ENCODE peak calls at places on chromosomes 5 and 9, in nine cellular contexts. Z is A549, B is OCI-LY7, S is H1, D is breast epithelium, R is neural progenitor cell, U is LNCaP clone FGC, K is astrocyte of the spinal cord, L is brain microvascular endothelial cell. X is an unnamed sample.

GRCh38 chr9:98099898-98100297 is 19.1 kb downstream of the TRIM14 start:
- DNase-seq in B (peak), S (no peak), R (no peak), U (peak), L (no peak), K (no peak), D (no peak), Z (no peak), X (no peak)

GRCh38 chr5:134374234-134374633 is 2.9 kb downstream of the UBE2B start:
- DNase-seq in B (peak), U (no peak), D (no peak), Z (no peak), K (no peak), R (no peak), L (no peak), S (no peak), X (no peak)

GRCh38 chr9:88786291-88787054 is 204.8 kb upstream of the S1PR3 start:
- DNase-seq in U (no peak), D (no peak), K (no peak), R (no peak), S (no peak), L (no peak), B (no peak), Z (no peak), X (no peak)

GRCh38 chr9:112174223-112174964 is 703 bp downstream of the SUSD1 start:
- DNase-seq in Z (peak), L (no peak), S (no peak), D (no peak), B (no peak), U (no peak), R (peak), K (peak), X (no peak)

GRCh38 chr5:3123763-3124157 is 372.3 kb upstream of the IRX2 start:
- DNase-seq in R (no peak), B (no peak), U (no peak), S (no peak), K (no peak), Z (no peak), D (no peak), L (no peak), X (no peak)

GRCh38 chr5:54589786-54590185 is 72.2 kb downstream of the SNX18 start:
- DNase-seq in K (no peak), R (no peak), L (no peak), U (no peak), Z (no peak), B (no peak), S (no peak), D (no peak), X (no peak)

GRCh38 chr9:84966876-84967830 is 297.6 kb downstream of the NTRK2 start:
- DNase-seq in Z (no peak), D (no peak), U (no peak), S (peak), B (no peak), L (no peak), K (no peak), R (peak), X (no peak)

GRCh38 chr9:92097997-92098482 is 17.2 kb downstream of the SPTLC1 start:
- DNase-seq in S (peak), R (no peak), B (no peak), U (no peak), K (peak), L (peak), Z (no peak), D (peak), X (peak)

GRCh38 chr5:127565586-127566270 is 48.3 kb downstream of the PRRC1 start:
- DNase-seq in D (no peak), B (no peak), R (no peak), K (no peak), Z (no peak), L (no peak), S (no peak), U (no peak), X (no peak)

GRCh38 chr9:88803551-88804288 is 187.5 kb upstream of the S1PR3 start:
- DNase-seq in S (no peak), R (no peak), U (no peak), D (no peak), Z (no peak), B (no peak), L (no peak), K (no peak), X (no peak)

GRCh38 chr9:23545728-23546127 is 280.3 kb downstream of the ELAVL2 start:
- DNase-seq in Z (no peak), R (no peak), D (no peak), U (no peak), K (no peak), S (no peak), L (no peak), B (no peak), X (no peak)

GRCh38 chr5:132383261-132383660 is 13.8 kb downstream of the SLC22A5 start:
- DNase-seq in B (no peak), U (peak), S (no peak), R (no peak), L (no peak), K (no peak), D (no peak), Z (no peak), X (no peak)

GRCh38 chr9:128807827-128808226 is 10.5 kb upstream of the ENDOG start:
- DNase-seq in R (no peak), B (no peak), Z (no peak), S (no peak), U (no peak), K (no peak), D (no peak), L (no peak), X (no peak)

GRCh38 chr9:85738509-85738908 is 3.2 kb downstream of the AGTPBP1 start:
- DNase-seq in R (peak), S (no peak), U (no peak), L (no peak), D (no peak), K (no peak), Z (no peak), B (no peak), X (no peak)

GRCh38 chr5:181069767-181070491 is 29.9 kb downstream of the BTNL9 start:
- DNase-seq in R (peak), K (no peak), D (no peak), B (no peak), S (no peak), L (no peak), U (no peak), Z (no peak), X (no peak)

GRCh38 chr5:168159425-168159824 is 132.0 kb upstream of the WWC1 start:
- DNase-seq in D (no peak), R (peak), Z (no peak), B (peak), L (no peak), S (no peak), K (no peak), U (peak), X (no peak)

GRCh38 chr9:29349050-29349449 is 1775.8 kb upstream of the C9orf72 start:
- DNase-seq in Z (no peak), L (no peak), K (peak), R (no peak), U (no peak), D (no peak), S (no peak), B (no peak), X (no peak)

GRCh38 chr5:1443145-1443543 is 2.1 kb downstream of the SLC6A3 start:
- DNase-seq in D (no peak), Z (no peak), K (no peak), U (no peak), B (no peak), R (no peak), S (no peak), L (no peak), X (no peak)

GRCh38 chr5:76742586-76742985 is 26.7 kb downstream of the F2R start:
- DNase-seq in U (no peak), Z (no peak), B (no peak), D (no peak), R (no peak), S (no peak), L (peak), K (no peak), X (no peak)

GRCh38 chr5:120122711-120123110 is 341.4 kb upstream of the PRR16 start:
- DNase-seq in U (no peak), L (no peak), S (no peak), K (peak), Z (no peak), B (no peak), D (no peak), R (no peak), X (no peak)

GRCh38 chr9:21873540-21874221 is 71.2 kb downstream of the MTAP start:
- DNase-seq in S (no peak), B (no peak), L (peak), D (no peak), U (no peak), K (peak), Z (no peak), R (no peak), X (peak)

GRCh38 chr5:111224561-111224989 is 391 bp downstream of the CAMK4 start:
- DNase-seq in B (no peak), Z (no peak), S (no peak), L (no peak), D (no peak), U (no peak), R (no peak), K (no peak), X (no peak)

GRCh38 chr9:122322553-122322952 is 48.3 kb upstream of the PTGS1 start:
- DNase-seq in S (no peak), U (no peak), K (no peak), B (no peak), Z (no peak), R (no peak), D (no peak), L (no peak), X (no peak)
- TF ChIP-seq CTCF in S (no peak), U (no peak), K (no peak), B (no peak), Z (no peak), R (no peak), D (no peak), L (no peak), X (no peak)

GRCh38 chr9:1979815-1980367 is 35.3 kb upstream of the SMARCA2 start:
- DNase-seq in D (no peak), B (no peak), R (no peak), Z (no peak), L (no peak), S (no peak), K (peak), U (no peak), X (peak)

GRCh38 chr9:1977026-1977425 is 38.1 kb upstream of the SMARCA2 start:
- DNase-seq in B (no peak), U (no peak), Z (no peak), K (no peak), D (no peak), L (no peak), S (no peak), R (no peak), X (no peak)

GRCh38 chr9:1978941-1979340 is 36.2 kb upstream of the SMARCA2 start:
- DNase-seq in D (no peak), L (no peak), K (no peak), U (no peak), R (no peak), Z (no peak), S (no peak), B (no peak), X (no peak)

GRCh38 chr9:1982074-1982473 is 33.1 kb upstream of the SMARCA2 start:
- DNase-seq in L (no peak), R (no peak), D (no peak), U (no peak), B (no peak), Z (no peak), K (no peak), S (no peak), X (no peak)

GRCh38 chr9:1980387-1980786 is 34.8 kb upstream of the SMARCA2 start:
- DNase-seq in L (no peak), Z (no peak), R (no peak), B (no peak), U (no peak), K (no peak), S (no peak), D (no peak), X (no peak)
- H3K4me3 ChIP-seq in L (no peak), Z (no peak), R (no peak), B (no peak), U (no peak), K (no peak), S (no peak), D (no peak), X (peak)

GRCh38 chr5:73841641-73842040 is 215.6 kb downstream of the ARHGEF28 start:
- DNase-seq in R (no peak), K (no peak), Z (no peak), S (no peak), D (no peak), L (no peak), U (no peak), B (no peak), X (no peak)
- TF ChIP-seq CTCF in R (no peak), K (no peak), Z (no peak), S (no peak), D (no peak), L (no peak), U (no peak), B (no peak), X (no peak)

DNA sequence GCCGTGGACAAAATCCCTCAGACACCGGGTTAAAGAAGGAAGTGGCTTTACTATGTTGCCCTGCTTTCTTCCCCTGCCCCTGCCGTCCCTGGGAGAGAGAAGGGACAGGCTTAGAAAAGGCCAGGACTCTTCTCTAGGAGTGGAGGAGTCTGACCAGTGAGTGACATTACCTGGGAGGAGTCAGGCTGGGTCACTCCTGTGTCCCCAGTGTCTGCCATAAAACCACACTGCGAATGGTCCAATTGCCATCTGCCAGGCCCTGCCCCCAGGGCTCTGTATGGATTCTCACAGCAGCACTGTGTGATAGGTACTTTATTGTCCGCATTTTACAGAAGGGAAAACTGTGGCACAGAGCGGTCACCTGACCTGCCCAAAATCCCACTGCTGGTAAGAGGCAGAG is 31.3 kb upstream of the FUBP3 start:
- DNase-seq in R (no peak), S (no peak), D (no peak), K (no peak), U (no peak), B (no peak), L (no peak), Z (no peak), X (no peak)
- H3K4me3 ChIP-seq in R (no peak), S (no peak), D (no peak), K (no peak), U (no peak), B (no peak), L (no peak), Z (no peak), X (no peak)

GRCh38 chr5:163916376-163916775 is 411.0 kb downstream of the MAT2B start:
- DNase-seq in U (no peak), L (no peak), Z (no peak), R (no peak), B (peak), D (no peak), S (no peak), K (peak), X (no peak)

GRCh38 chr5:163914911-163915310 is 409.5 kb downstream of the MAT2B start:
- DNase-seq in S (no peak), U (no peak), L (no peak), B (peak), Z (no peak), D (no peak), R (no peak), K (no peak), X (no peak)

GRCh38 chr5:163915481-163915961 is 410.1 kb downstream of the MAT2B start:
- DNase-seq in D (no peak), U (no peak), B (peak), K (peak), Z (no peak), R (peak), L (no peak), S (no peak), X (peak)

GRCh38 chr5:163912023-163912422 is 406.6 kb downstream of the MAT2B start:
- DNase-seq in K (no peak), R (no peak), U (no peak), S (no peak), Z (no peak), B (no peak), L (no peak), D (no peak), X (no peak)

GRCh38 chr5:163913548-163913947 is 408.1 kb downstream of the MAT2B start:
- DNase-seq in Z (no peak), L (no peak), S (no peak), B (peak), U (no peak), D (no peak), R (no peak), K (no peak), X (no peak)
- TF ChIP-seq CTCF in Z (no peak), L (peak), S (no peak), B (peak), U (peak), D (no peak), R (peak), K (peak), X (no peak)

GRCh38 chr9:19048966-19049871 is at the start of gene RRAGA:
- DNase-seq in R (peak), U (peak), Z (peak), B (peak), L (peak), S (peak), K (peak), D (peak), X (peak)

GRCh38 chr9:19049872-19050636 is 827 bp downstream of the RRAGA start:
- DNase-seq in Z (no peak), S (no peak), L (peak), U (no peak), R (peak), B (peak), D (no peak), K (peak), X (peak)

DNA sequence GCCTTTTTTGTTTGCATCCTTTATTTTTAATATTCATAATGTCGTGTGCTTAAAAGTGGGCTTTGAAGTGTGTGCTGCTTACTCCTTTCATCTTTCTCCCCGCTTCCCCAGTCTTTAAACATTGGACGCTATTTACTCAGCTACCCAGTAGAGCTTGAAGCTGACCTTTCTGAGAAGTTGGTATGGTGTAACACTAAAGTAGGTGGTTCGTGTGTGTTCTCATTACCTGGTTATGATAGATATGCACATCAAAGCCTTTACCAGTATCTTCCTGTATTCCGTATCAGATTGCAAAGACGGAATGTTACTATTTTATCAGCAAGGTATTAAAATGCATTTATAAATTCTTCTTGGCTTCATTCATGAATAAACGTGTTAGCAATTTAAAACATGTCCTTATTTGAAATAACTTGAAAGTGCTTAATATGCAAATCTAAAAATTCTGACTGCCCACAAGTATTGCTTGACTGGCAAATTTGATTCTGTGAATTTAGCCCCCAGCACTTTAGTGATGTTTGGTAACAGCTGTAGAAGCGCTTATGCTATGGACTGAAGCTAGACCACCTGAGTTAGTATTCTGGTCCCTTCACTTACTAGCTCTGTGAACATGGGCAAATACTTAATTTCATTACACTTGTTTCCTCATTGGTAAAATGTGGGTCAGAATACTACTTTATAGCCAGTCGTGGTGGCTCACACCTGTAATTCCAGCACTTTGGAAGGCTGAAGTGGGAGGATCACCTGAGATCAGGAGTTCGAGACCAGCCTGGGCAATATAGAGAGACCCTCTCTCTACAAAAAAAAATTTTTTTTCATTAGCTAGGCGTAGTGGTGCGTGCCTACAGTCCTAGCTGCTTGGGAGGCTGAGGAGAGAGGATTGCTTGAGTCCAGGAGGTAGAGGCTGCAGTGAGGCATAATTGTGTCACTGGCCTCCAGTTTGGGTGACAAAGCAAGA is 1.7 kb downstream of the RRAGA start:
- DNase-seq in R (no peak), S (no peak), B (peak), K (peak), U (no peak), L (no peak), Z (no peak), D (no peak), X (no peak)
- H3K4me3 ChIP-seq in R (peak), S (peak), B (peak), K (peak), U (peak), L (peak), Z (peak), D (peak), X (peak)

GRCh38 chr9:34992376-34992951 is 2.9 kb downstream of the DNAJB5 start:
- DNase-seq in D (no peak), U (no peak), Z (no peak), B (no peak), K (peak), R (peak), L (peak), S (no peak), X (peak)

GRCh38 chr9:34993502-34994428 is 4.2 kb downstream of the DNAJB5 start:
- DNase-seq in S (no peak), K (peak), B (no peak), Z (no peak), U (no peak), D (no peak), R (no peak), L (no peak), X (no peak)

GRCh38 chr9:34990908-34991832 is 1.6 kb downstream of the DNAJB5 start:
- DNase-seq in K (no peak), Z (no peak), D (no peak), B (no peak), S (no peak), L (no peak), R (peak), U (no peak), X (no peak)

GRCh38 chr9:34989946-34990635 is 546 bp downstream of the DNAJB5 start:
- DNase-seq in L (no peak), S (no peak), U (no peak), B (peak), R (peak), D (no peak), Z (no peak), K (peak), X (no peak)

GRCh38 chr9:34991833-34992375 is 2.4 kb downstream of the DNAJB5 start:
- DNase-seq in R (peak), U (no peak), Z (no peak), B (no peak), S (no peak), L (no peak), K (peak), D (no peak), X (no peak)
- TF ChIP-seq CTCF in R (peak), U (no peak), Z (no peak), B (no peak), S (peak), L (peak), K (peak), D (no peak), X (peak)

GRCh38 chr9:94801242-94801641 is 74.7 kb downstream of the AOPEP start:
- DNase-seq in Z (no peak), S (no peak), B (no peak), R (no peak), D (no peak), L (no peak), K (no peak), U (no peak), X (no peak)

GRCh38 chr9:94801685-94802084 is 75.2 kb downstream of the AOPEP start:
- DNase-seq in L (no peak), K (peak), B (no peak), S (no peak), U (no peak), D (no peak), Z (no peak), R (no peak), X (peak)

GRCh38 chr9:94800424-94801117 is 74.1 kb downstream of the AOPEP start:
- DNase-seq in S (no peak), Z (no peak), U (no peak), R (no peak), L (no peak), D (no peak), K (peak), B (no peak), X (no peak)

GRCh38 chr9:94804316-94804715 is 77.8 kb downstream of the AOPEP start:
- DNase-seq in L (no peak), K (no peak), B (no peak), D (no peak), S (no peak), Z (no peak), U (no peak), R (no peak), X (no peak)

GRCh38 chr9:94802795-94803194 is 76.3 kb downstream of the AOPEP start:
- DNase-seq in S (no peak), U (no peak), B (no peak), R (no peak), L (peak), K (peak), D (no peak), Z (no peak), X (peak)
- H3K4me3 ChIP-seq in S (no peak), U (no peak), B (no peak), R (no peak), L (no peak), K (no peak), D (no peak), Z (no peak), X (no peak)

X was measured in astrocyte of the cerebellum.